ENCODE peak calls at places on chromosomes 13 and 19, in five cellular contexts. One of them, this sample, is unnamed. For H3K27me3 and H3K9me3, the result is how much of the 10 kb centered on the place peaks cover.

GRCh38 chr13:79108914-79109643 is 297.0 kb downstream of the RBM26 start:
- DNase-seq in fibroblast of lung: no peak
- DNase-seq in upper lobe of right lung: no peak
- DNase-seq in CD8-positive, alpha-beta T cell: no peak
- DNase-seq in psoas muscle: no peak
- DNase-seq in this sample: no peak

GRCh38 chr13:19605161-19605955 is 28.1 kb upstream of the MPHOSPH8 start:
- DNase-seq in fibroblast of lung: peak
- DNase-seq in CD8-positive, alpha-beta T cell: no peak
- DNase-seq in upper lobe of right lung: no peak
- DNase-seq in psoas muscle: no peak
- DNase-seq in this sample: no peak

GRCh38 chr19:15120135-15121026 is 13.2 kb downstream of the SYDE1 start:
- DNase-seq in upper lobe of right lung: no peak
- DNase-seq in psoas muscle: no peak
- DNase-seq in fibroblast of lung: no peak
- DNase-seq in CD8-positive, alpha-beta T cell: no peak
- DNase-seq in this sample: no peak

GRCh38 chr13:36288794-36289391 is 8.7 kb downstream of the CCDC169 start:
- DNase-seq in CD8-positive, alpha-beta T cell: no peak
- DNase-seq in fibroblast of lung: no peak
- DNase-seq in upper lobe of right lung: no peak
- DNase-seq in psoas muscle: no peak
- DNase-seq in this sample: no peak

GRCh38 chr19:1843646-1844394 is 4.5 kb downstream of the REXO1 start:
- DNase-seq in psoas muscle: no peak
- DNase-seq in fibroblast of lung: no peak
- DNase-seq in upper lobe of right lung: no peak
- DNase-seq in CD8-positive, alpha-beta T cell: no peak
- DNase-seq in this sample: no peak

GRCh38 chr19:4567584-4568071 is 8.1 kb upstream of the SEMA6B start:
- DNase-seq in psoas muscle: peak
- DNase-seq in CD8-positive, alpha-beta T cell: peak
- DNase-seq in fibroblast of lung: no peak
- DNase-seq in upper lobe of right lung: peak
- DNase-seq in this sample: peak

GRCh38 chr13:21010621-21011020 is 50.8 kb downstream of the LATS2 start:
- DNase-seq in fibroblast of lung: peak
- DNase-seq in psoas muscle: no peak
- DNase-seq in upper lobe of right lung: no peak
- DNase-seq in CD8-positive, alpha-beta T cell: no peak
- DNase-seq in this sample: no peak

GRCh38 chr19:43589277-43589676 is 6.7 kb downstream of the IRGQ start:
- DNase-seq in CD8-positive, alpha-beta T cell: no peak
- DNase-seq in psoas muscle: no peak
- DNase-seq in fibroblast of lung: no peak
- DNase-seq in upper lobe of right lung: no peak
- DNase-seq in this sample: no peak

GRCh38 chr13:110572778-110573118 is 11.2 kb upstream of the RAB20 start:
- DNase-seq in upper lobe of right lung: no peak
- DNase-seq in psoas muscle: no peak
- DNase-seq in CD8-positive, alpha-beta T cell: no peak
- DNase-seq in fibroblast of lung: no peak
- DNase-seq in this sample: no peak

GRCh38 chr19:30064776-30065494 is 122.9 kb downstream of the URI1 start:
- DNase-seq in upper lobe of right lung: peak
- DNase-seq in fibroblast of lung: no peak
- DNase-seq in CD8-positive, alpha-beta T cell: no peak
- DNase-seq in psoas muscle: no peak
- DNase-seq in this sample: no peak

GRCh38 chr19:17577698-17578097 is 22.2 kb downstream of the COLGALT1 start:
- DNase-seq in fibroblast of lung: no peak
- DNase-seq in psoas muscle: no peak
- DNase-seq in upper lobe of right lung: no peak
- DNase-seq in CD8-positive, alpha-beta T cell: no peak
- DNase-seq in this sample: no peak

GRCh38 chr19:3049089-3049488 is 13.2 kb downstream of the TLE5 start:
- DNase-seq in fibroblast of lung: no peak
- DNase-seq in upper lobe of right lung: no peak
- DNase-seq in CD8-positive, alpha-beta T cell: no peak
- DNase-seq in psoas muscle: no peak
- DNase-seq in this sample: no peak

GRCh38 chr13:23504188-23504587 is 66.0 kb upstream of the TNFRSF19 start:
- DNase-seq in psoas muscle: no peak
- DNase-seq in CD8-positive, alpha-beta T cell: no peak
- DNase-seq in fibroblast of lung: peak
- DNase-seq in upper lobe of right lung: no peak
- DNase-seq in this sample: no peak

GRCh38 chr13:36418022-36418805 is 14.1 kb upstream of the CCNA1 start:
- DNase-seq in CD8-positive, alpha-beta T cell: no peak
- DNase-seq in upper lobe of right lung: no peak
- DNase-seq in psoas muscle: no peak
- DNase-seq in fibroblast of lung: peak
- DNase-seq in this sample: no peak

GRCh38 chr13:36212789-36213188 is 1.6 kb downstream of the SOHLH2 start:
- DNase-seq in fibroblast of lung: no peak
- DNase-seq in CD8-positive, alpha-beta T cell: no peak
- DNase-seq in psoas muscle: no peak
- DNase-seq in upper lobe of right lung: no peak
- DNase-seq in this sample: no peak

GRCh38 chr13:52377898-52378297 is 28.1 kb downstream of the THSD1 start:
- DNase-seq in upper lobe of right lung: no peak
- DNase-seq in CD8-positive, alpha-beta T cell: no peak
- DNase-seq in fibroblast of lung: no peak
- DNase-seq in psoas muscle: no peak
- DNase-seq in this sample: no peak

GRCh38 chr13:54226866-54227265 is 1198.3 kb downstream of the OLFM4 start:
- DNase-seq in psoas muscle: no peak
- DNase-seq in CD8-positive, alpha-beta T cell: no peak
- DNase-seq in upper lobe of right lung: no peak
- DNase-seq in fibroblast of lung: no peak
- DNase-seq in this sample: no peak

GRCh38 chr13:24495151-24495729 is 17.3 kb downstream of the PARP4 start:
- DNase-seq in CD8-positive, alpha-beta T cell: no peak
- DNase-seq in upper lobe of right lung: no peak
- DNase-seq in psoas muscle: no peak
- DNase-seq in fibroblast of lung: no peak
- DNase-seq in this sample: no peak

GRCh38 chr19:18725755-18726416 is 42.4 kb downstream of the CRTC1 start:
- DNase-seq in CD8-positive, alpha-beta T cell: no peak
- DNase-seq in upper lobe of right lung: no peak
- DNase-seq in fibroblast of lung: no peak
- DNase-seq in psoas muscle: peak
- DNase-seq in this sample: no peak

GRCh38 chr13:28199089-28199488 is 60.7 kb downstream of the PAN3 start:
- DNase-seq in CD8-positive, alpha-beta T cell: no peak
- DNase-seq in upper lobe of right lung: no peak
- DNase-seq in fibroblast of lung: no peak
- DNase-seq in psoas muscle: no peak
- DNase-seq in this sample: no peak

GRCh38 chr19:862529-863304 is 3.3 kb downstream of the CFD start:
- DNase-seq in CD8-positive, alpha-beta T cell: peak
- DNase-seq in fibroblast of lung: peak
- DNase-seq in upper lobe of right lung: peak
- DNase-seq in psoas muscle: peak
- DNase-seq in this sample: peak

GRCh38 chr13:34179481-34179880 is 361.5 kb downstream of the RFC3 start:
- DNase-seq in psoas muscle: no peak
- DNase-seq in CD8-positive, alpha-beta T cell: no peak
- DNase-seq in fibroblast of lung: peak
- DNase-seq in upper lobe of right lung: no peak
- DNase-seq in this sample: no peak

GRCh38 chr13:80962173-80962572 is 621.2 kb upstream of the SPRY2 start:
- DNase-seq in CD8-positive, alpha-beta T cell: no peak
- DNase-seq in fibroblast of lung: peak
- DNase-seq in upper lobe of right lung: no peak
- DNase-seq in psoas muscle: no peak
- DNase-seq in this sample: no peak

GRCh38 chr13:45120967-45121366 is 657 bp downstream of the GTF2F2 start:
- DNase-seq in fibroblast of lung: no peak
- DNase-seq in upper lobe of right lung: no peak
- DNase-seq in CD8-positive, alpha-beta T cell: no peak
- DNase-seq in psoas muscle: no peak
- DNase-seq in this sample: no peak

GRCh38 chr13:97122381-97122996 is 99.6 kb upstream of the MBNL2 start:
- DNase-seq in psoas muscle: no peak
- DNase-seq in fibroblast of lung: peak
- DNase-seq in upper lobe of right lung: no peak
- DNase-seq in CD8-positive, alpha-beta T cell: no peak
- DNase-seq in this sample: no peak

GRCh38 chr19:3433805-3434540 is 46.4 kb downstream of the SMIM24 start:
- DNase-seq in fibroblast of lung: no peak
- DNase-seq in psoas muscle: no peak
- DNase-seq in upper lobe of right lung: no peak
- DNase-seq in CD8-positive, alpha-beta T cell: no peak
- DNase-seq in this sample: no peak

GRCh38 chr13:48437381-48437780 is 24.5 kb upstream of the LPAR6 start:
- DNase-seq in upper lobe of right lung: no peak
- DNase-seq in psoas muscle: peak
- DNase-seq in fibroblast of lung: peak
- DNase-seq in CD8-positive, alpha-beta T cell: no peak
- DNase-seq in this sample: no peak

GRCh38 chr13:46296465-46296822 is 84.7 kb downstream of the LRRC63 start:
- DNase-seq in fibroblast of lung: no peak
- DNase-seq in upper lobe of right lung: no peak
- DNase-seq in CD8-positive, alpha-beta T cell: no peak
- DNase-seq in psoas muscle: no peak
- DNase-seq in this sample: no peak

GRCh38 chr19:42155796-42156195 is 23.6 kb upstream of the POU2F2 start:
- DNase-seq in upper lobe of right lung: no peak
- DNase-seq in CD8-positive, alpha-beta T cell: no peak
- DNase-seq in psoas muscle: no peak
- DNase-seq in fibroblast of lung: no peak
- DNase-seq in this sample: no peak

GRCh38 chr19:42159942-42160341 is 27.7 kb upstream of the POU2F2 start:
- DNase-seq in upper lobe of right lung: no peak
- DNase-seq in CD8-positive, alpha-beta T cell: no peak
- DNase-seq in psoas muscle: no peak
- DNase-seq in fibroblast of lung: no peak
- DNase-seq in this sample: no peak

GRCh38 chr19:42156571-42156970 is 24.3 kb upstream of the POU2F2 start:
- DNase-seq in psoas muscle: no peak
- DNase-seq in CD8-positive, alpha-beta T cell: no peak
- DNase-seq in fibroblast of lung: no peak
- DNase-seq in upper lobe of right lung: no peak
- DNase-seq in this sample: no peak

GRCh38 chr19:42154471-42155323 is 22.5 kb upstream of the POU2F2 start:
- DNase-seq in CD8-positive, alpha-beta T cell: no peak
- DNase-seq in fibroblast of lung: no peak
- DNase-seq in psoas muscle: no peak
- DNase-seq in upper lobe of right lung: no peak
- DNase-seq in this sample: no peak

DNA sequence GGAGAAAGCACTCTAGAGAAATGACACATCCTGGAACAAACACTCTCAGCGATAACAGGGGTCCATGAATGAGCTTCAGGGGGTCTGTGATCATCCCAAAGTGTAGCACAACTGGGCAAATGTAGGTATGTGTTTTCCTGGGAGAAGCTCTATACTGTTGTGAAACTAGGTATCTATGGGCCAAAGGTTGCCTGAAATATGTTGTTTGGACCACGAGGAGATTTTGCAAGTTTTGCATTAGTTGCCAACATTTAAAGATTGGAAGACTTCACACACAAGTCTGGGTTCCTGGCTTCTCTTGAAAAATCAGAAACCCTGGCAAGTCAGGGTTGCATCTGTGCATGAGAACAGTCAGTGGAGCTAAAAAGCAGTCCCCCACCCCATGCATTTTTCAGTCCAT is 26.7 kb upstream of the POU2F2 start:
- DNase-seq in psoas muscle: no peak
- DNase-seq in upper lobe of right lung: no peak
- DNase-seq in CD8-positive, alpha-beta T cell: no peak
- DNase-seq in fibroblast of lung: no peak
- DNase-seq in this sample: no peak
- H3K27me3 ChIP-seq in psoas muscle: under half
- H3K27me3 ChIP-seq in upper lobe of right lung: under half
- H3K27me3 ChIP-seq in CD8-positive, alpha-beta T cell: under half
- H3K27me3 ChIP-seq in fibroblast of lung: half or more
- H3K27me3 ChIP-seq in this sample: under half

GRCh38 chr19:34767967-34768366 is 5.0 kb downstream of the ZNF599 start:
- DNase-seq in CD8-positive, alpha-beta T cell: no peak
- DNase-seq in fibroblast of lung: no peak
- DNase-seq in psoas muscle: no peak
- DNase-seq in upper lobe of right lung: no peak
- DNase-seq in this sample: no peak
- H3K9me3 ChIP-seq in CD8-positive, alpha-beta T cell: under half
- H3K9me3 ChIP-seq in fibroblast of lung: under half
- H3K9me3 ChIP-seq in psoas muscle: under half
- H3K9me3 ChIP-seq in upper lobe of right lung: under half
- H3K9me3 ChIP-seq in this sample: under half

GRCh38 chr19:39053276-39054090 is 21.1 kb upstream of the FBXO27 start:
- DNase-seq in upper lobe of right lung: no peak
- DNase-seq in psoas muscle: no peak
- DNase-seq in fibroblast of lung: no peak
- DNase-seq in CD8-positive, alpha-beta T cell: no peak
- DNase-seq in this sample: no peak

GRCh38 chr19:39052243-39052746 is 19.9 kb upstream of the FBXO27 start:
- DNase-seq in fibroblast of lung: peak
- DNase-seq in psoas muscle: peak
- DNase-seq in CD8-positive, alpha-beta T cell: peak
- DNase-seq in upper lobe of right lung: peak
- DNase-seq in this sample: peak

GRCh38 chr19:39057615-39058014 is 25.3 kb upstream of the FBXO27 start:
- DNase-seq in psoas muscle: no peak
- DNase-seq in fibroblast of lung: no peak
- DNase-seq in CD8-positive, alpha-beta T cell: no peak
- DNase-seq in upper lobe of right lung: no peak
- DNase-seq in this sample: no peak

GRCh38 chr19:39052846-39053245 is 20.5 kb upstream of the FBXO27 start:
- DNase-seq in CD8-positive, alpha-beta T cell: no peak
- DNase-seq in fibroblast of lung: no peak
- DNase-seq in upper lobe of right lung: no peak
- DNase-seq in psoas muscle: no peak
- DNase-seq in this sample: no peak

GRCh38 chr19:39054091-39054470 is 21.7 kb upstream of the FBXO27 start:
- DNase-seq in psoas muscle: no peak
- DNase-seq in CD8-positive, alpha-beta T cell: no peak
- DNase-seq in upper lobe of right lung: no peak
- DNase-seq in fibroblast of lung: no peak
- DNase-seq in this sample: no peak
- H3K27ac ChIP-seq in psoas muscle: no peak
- H3K27ac ChIP-seq in CD8-positive, alpha-beta T cell: no peak
- H3K27ac ChIP-seq in upper lobe of right lung: no peak
- H3K27ac ChIP-seq in fibroblast of lung: no peak
- H3K27ac ChIP-seq in this sample: no peak

DNA sequence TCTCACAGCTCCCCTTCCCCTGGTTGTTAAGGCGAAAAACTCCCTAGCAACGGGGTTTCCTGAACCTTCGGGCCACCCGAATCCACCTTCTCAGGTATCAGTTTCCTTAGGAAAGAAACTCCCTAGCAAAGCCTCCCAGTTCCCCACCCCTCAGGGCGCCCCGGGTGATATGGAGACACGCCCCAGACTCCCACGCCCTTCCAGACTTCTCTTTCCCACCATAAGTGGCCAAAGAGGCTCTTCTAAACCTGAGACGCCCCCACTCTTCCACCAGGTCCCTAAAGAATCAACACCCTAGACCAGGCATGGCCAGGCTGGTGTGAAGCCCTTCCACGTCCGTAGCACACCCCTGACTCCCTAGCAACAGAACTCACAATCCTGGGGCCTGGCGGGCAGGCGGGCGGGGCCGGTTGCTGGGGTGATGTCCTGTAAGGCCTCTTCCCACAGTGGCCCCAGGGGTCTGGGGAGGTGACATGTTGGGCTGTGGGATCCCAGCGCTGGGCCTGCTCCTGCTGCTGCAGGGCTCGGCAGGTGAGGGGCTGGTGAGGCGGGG is at the start of gene TMEM190:
- DNase-seq in upper lobe of right lung: no peak
- DNase-seq in psoas muscle: no peak
- DNase-seq in fibroblast of lung: no peak
- DNase-seq in CD8-positive, alpha-beta T cell: no peak
- DNase-seq in this sample: no peak
- H3K27me3 ChIP-seq in upper lobe of right lung: under half
- H3K27me3 ChIP-seq in psoas muscle: under half
- H3K27me3 ChIP-seq in fibroblast of lung: under half
- H3K27me3 ChIP-seq in CD8-positive, alpha-beta T cell: under half
- H3K27me3 ChIP-seq in this sample: under half